ENCODE peak calls at places on chromosome 9, in four cellular contexts. W, R, J and L are unnamed samples.

GRCh38 chr9:84659273-84659672 is 10.3 kb upstream of the NTRK2 start:
- DNase-seq in R (no peak), W (no peak), J (no peak), L (no peak)

GRCh38 chr9:126720661-126721530 is 83.9 kb upstream of the ZBTB43 start:
- DNase-seq in R (no peak), J (no peak), W (no peak), L (no peak)

GRCh38 chr9:131404581-131404980 is 10.7 kb downstream of the PRRC2B start:
- DNase-seq in R (no peak), W (no peak), J (no peak), L (no peak)

GRCh38 chr9:117494401-117495130 is 79.7 kb upstream of the ASTN2 start:
- DNase-seq in R (no peak), J (no peak), W (no peak), L (no peak)

GRCh38 chr9:109001275-109001676 is 12.0 kb downstream of the CTNNAL1 start:
- DNase-seq in W (no peak), R (no peak), J (peak; percentile 92), L (peak; percentile 89)

GRCh38 chr9:107971241-107971640 is 481.7 kb upstream of the KLF4 start:
- DNase-seq in R (no peak), W (no peak), J (no peak), L (no peak)

GRCh38 chr9:88971131-88971960 is 19.9 kb upstream of the S1PR3 start:
- DNase-seq in R (no peak), W (peak; percentile 3), J (no peak), L (no peak)

GRCh38 chr9:126292736-126293521 is 33.7 kb upstream of the MVB12B start:
- DNase-seq in W (no peak), R (no peak), J (no peak), L (no peak)

GRCh38 chr9:135663451-135663770 is 302 bp downstream of the LCN9 start:
- DNase-seq in J (no peak), R (no peak), W (no peak), L (no peak)